ENCODE peak calls at places on chromosomes 11 and 22, in five cellular contexts. One of them, this sample, is unnamed.

GRCh38 chr11:65403607-65404121 is 17.2 kb downstream of the FRMD8 start:
- DNase-seq in uterus: no peak
- DNase-seq in IMR-90: no peak
- DNase-seq in stomach: no peak
- DNase-seq in sigmoid colon: no peak
- DNase-seq in this sample: no peak

GRCh38 chr11:31875861-31876625 is 64.9 kb upstream of the PAX6 start:
- DNase-seq in sigmoid colon: no peak
- DNase-seq in IMR-90: no peak
- DNase-seq in stomach: no peak
- DNase-seq in uterus: no peak
- DNase-seq in this sample: no peak

GRCh38 chr11:35623708-35624168 is 5.5 kb downstream of the FJX1 start:
- DNase-seq in IMR-90: peak; percentile 94
- DNase-seq in uterus: no peak
- DNase-seq in sigmoid colon: no peak
- DNase-seq in stomach: no peak
- DNase-seq in this sample: no peak

GRCh38 chr11:19242184-19242932 is 1.6 kb upstream of the E2F8 start:
- DNase-seq in stomach: no peak
- DNase-seq in uterus: no peak
- DNase-seq in sigmoid colon: no peak
- DNase-seq in IMR-90: no peak
- DNase-seq in this sample: peak; percentile 59

GRCh38 chr11:3835100-3835485 is 5.7 kb downstream of the RHOG start:
- DNase-seq in stomach: no peak
- DNase-seq in uterus: no peak
- DNase-seq in IMR-90: peak; percentile 27
- DNase-seq in sigmoid colon: no peak
- DNase-seq in this sample: peak; percentile 57

GRCh38 chr11:8263109-8263768 is 439 bp downstream of the LMO1 start:
- DNase-seq in stomach: no peak
- DNase-seq in IMR-90: no peak
- DNase-seq in uterus: no peak
- DNase-seq in sigmoid colon: peak; percentile 59
- DNase-seq in this sample: no peak

GRCh38 chr11:110147965-110148709 is 54.9 kb downstream of the ZC3H12C start:
- DNase-seq in IMR-90: peak; percentile 92
- DNase-seq in stomach: no peak
- DNase-seq in sigmoid colon: no peak
- DNase-seq in uterus: no peak
- DNase-seq in this sample: no peak

GRCh38 chr11:120807414-120808150 is 216.3 kb upstream of the TBCEL start:
- DNase-seq in stomach: no peak
- DNase-seq in sigmoid colon: no peak
- DNase-seq in IMR-90: peak; percentile 95
- DNase-seq in uterus: no peak
- DNase-seq in this sample: no peak

GRCh38 chr11:926341-926916 is 759 bp downstream of the AP2A2 start:
- DNase-seq in uterus: peak; percentile 45
- DNase-seq in IMR-90: peak; percentile 69
- DNase-seq in stomach: no peak
- DNase-seq in sigmoid colon: no peak
- DNase-seq in this sample: no peak

GRCh38 chr11:30585892-30586250 is 282 bp downstream of the MPPED2 start:
- DNase-seq in uterus: peak; percentile 47
- DNase-seq in stomach: no peak
- DNase-seq in sigmoid colon: peak; percentile 68
- DNase-seq in IMR-90: no peak
- DNase-seq in this sample: no peak

GRCh38 chr11:130020323-130020722 is 17.7 kb upstream of the PRDM10 start:
- DNase-seq in sigmoid colon: no peak
- DNase-seq in IMR-90: peak; percentile 9
- DNase-seq in uterus: no peak
- DNase-seq in stomach: no peak
- DNase-seq in this sample: no peak

GRCh38 chr11:93267383-93267782 is 63.2 kb upstream of the DEUP1 start:
- DNase-seq in sigmoid colon: no peak
- DNase-seq in uterus: no peak
- DNase-seq in IMR-90: no peak
- DNase-seq in stomach: no peak
- DNase-seq in this sample: no peak

GRCh38 chr11:68053117-68053516 is 14.3 kb downstream of the TCIRG1 start:
- DNase-seq in stomach: no peak
- DNase-seq in uterus: no peak
- DNase-seq in IMR-90: no peak
- DNase-seq in sigmoid colon: no peak
- DNase-seq in this sample: no peak

GRCh38 chr11:123251656-123252344 is 56.8 kb upstream of the CLMP start:
- DNase-seq in stomach: no peak
- DNase-seq in sigmoid colon: peak; percentile 89
- DNase-seq in uterus: peak; percentile 63
- DNase-seq in IMR-90: peak; percentile 63
- DNase-seq in this sample: no peak

GRCh38 chr22:41571786-41572185 is 11.0 kb downstream of the CSDC2 start:
- DNase-seq in IMR-90: no peak
- DNase-seq in uterus: no peak
- DNase-seq in stomach: no peak
- DNase-seq in sigmoid colon: no peak
- DNase-seq in this sample: no peak

GRCh38 chr11:16946477-16947282 is 67.5 kb downstream of the PLEKHA7 start:
- DNase-seq in uterus: no peak
- DNase-seq in IMR-90: no peak
- DNase-seq in sigmoid colon: no peak
- DNase-seq in stomach: no peak
- DNase-seq in this sample: no peak

GRCh38 chr22:24053481-24054226 is 42.5 kb downstream of the CABIN1 start:
- DNase-seq in uterus: no peak
- DNase-seq in stomach: no peak
- DNase-seq in sigmoid colon: no peak
- DNase-seq in IMR-90: no peak
- DNase-seq in this sample: no peak

GRCh38 chr22:16774911-16775529 is 50.2 kb downstream of the XKR3 start:
- DNase-seq in sigmoid colon: no peak
- DNase-seq in stomach: no peak
- DNase-seq in uterus: no peak
- DNase-seq in IMR-90: no peak
- DNase-seq in this sample: no peak

GRCh38 chr22:30606455-30607299 is at the start of gene TCN2:
- DNase-seq in uterus: peak; percentile 65
- DNase-seq in IMR-90: peak; percentile 77
- DNase-seq in sigmoid colon: peak; percentile 88
- DNase-seq in stomach: peak; percentile 74
- DNase-seq in this sample: peak; percentile 64

GRCh38 chr11:10314199-10315072 is 9.6 kb downstream of the ADM start:
- DNase-seq in stomach: no peak
- DNase-seq in IMR-90: peak; percentile 71
- DNase-seq in sigmoid colon: no peak
- DNase-seq in uterus: no peak
- DNase-seq in this sample: peak; percentile 9

GRCh38 chr11:22957890-22958289 is 97.6 kb upstream of the CCDC179 start:
- DNase-seq in stomach: no peak
- DNase-seq in sigmoid colon: no peak
- DNase-seq in uterus: no peak
- DNase-seq in IMR-90: no peak
- DNase-seq in this sample: no peak

GRCh38 chr11:59802639-59803176 is 7.9 kb downstream of the MRPL16 start:
- DNase-seq in uterus: no peak
- DNase-seq in IMR-90: peak; percentile 58
- DNase-seq in sigmoid colon: no peak
- DNase-seq in stomach: no peak
- DNase-seq in this sample: peak; percentile 78

GRCh38 chr22:38097058-38097457 is 13.1 kb upstream of the SLC16A8 start:
- DNase-seq in IMR-90: no peak
- DNase-seq in uterus: no peak
- DNase-seq in stomach: no peak
- DNase-seq in sigmoid colon: no peak
- DNase-seq in this sample: no peak

GRCh38 chr11:130677486-130678153 is 229.2 kb downstream of the ADAMTS15 start:
- DNase-seq in sigmoid colon: no peak
- DNase-seq in stomach: no peak
- DNase-seq in uterus: no peak
- DNase-seq in IMR-90: peak; percentile 70
- DNase-seq in this sample: no peak

GRCh38 chr11:103662880-103663279 is 373.6 kb upstream of the DDI1 start:
- DNase-seq in sigmoid colon: no peak
- DNase-seq in stomach: no peak
- DNase-seq in uterus: no peak
- DNase-seq in IMR-90: peak; percentile 20
- DNase-seq in this sample: no peak

GRCh38 chr11:28512143-28512756 is 404.1 kb downstream of the METTL15 start:
- DNase-seq in uterus: no peak
- DNase-seq in sigmoid colon: no peak
- DNase-seq in stomach: no peak
- DNase-seq in IMR-90: no peak
- DNase-seq in this sample: no peak

GRCh38 chr11:128061321-128061871 is 526.0 kb downstream of the ETS1 start:
- DNase-seq in uterus: no peak
- DNase-seq in sigmoid colon: no peak
- DNase-seq in stomach: no peak
- DNase-seq in IMR-90: peak; percentile 71
- DNase-seq in this sample: no peak

GRCh38 chr22:27723150-27723549 is 78.4 kb downstream of the MN1 start:
- DNase-seq in uterus: no peak
- DNase-seq in stomach: no peak
- DNase-seq in IMR-90: no peak
- DNase-seq in sigmoid colon: no peak
- DNase-seq in this sample: no peak

GRCh38 chr11:12864316-12865156 is 144.6 kb upstream of the RASSF10 start:
- DNase-seq in sigmoid colon: no peak
- DNase-seq in uterus: no peak
- DNase-seq in stomach: peak; percentile 52
- DNase-seq in IMR-90: peak; percentile 96
- DNase-seq in this sample: no peak

GRCh38 chr11:88174627-88175003 is 628 bp downstream of the RAB38 start:
- DNase-seq in sigmoid colon: peak; percentile 85
- DNase-seq in stomach: peak; percentile 73
- DNase-seq in uterus: peak; percentile 52
- DNase-seq in IMR-90: peak; percentile 86
- DNase-seq in this sample: peak; percentile 68
- TF ChIP-seq POLR2A in sigmoid colon: no peak
- TF ChIP-seq POLR2A in stomach: no peak
- TF ChIP-seq POLR2A in uterus: no peak
- TF ChIP-seq POLR2A in IMR-90: peak; percentile 66
- TF ChIP-seq POLR2A in this sample: no peak

GRCh38 chr22:46069518-46070214 is 80.7 kb upstream of the PPARA start:
- DNase-seq in stomach: peak; percentile 84
- DNase-seq in uterus: peak; percentile 90
- DNase-seq in sigmoid colon: peak; percentile 96
- DNase-seq in IMR-90: peak; percentile 91
- DNase-seq in this sample: no peak
- TF ChIP-seq POLR2A in stomach: peak; percentile 86
- TF ChIP-seq POLR2A in uterus: peak; percentile 82
- TF ChIP-seq POLR2A in sigmoid colon: peak; percentile 88
- TF ChIP-seq POLR2A in IMR-90: peak; percentile 87
- TF ChIP-seq POLR2A in this sample: peak; percentile 99

GRCh38 chr11:71272161-71272560 is 19.8 kb upstream of the SHANK2 start:
- DNase-seq in uterus: no peak
- DNase-seq in stomach: no peak
- DNase-seq in IMR-90: no peak
- DNase-seq in sigmoid colon: peak; percentile 35
- DNase-seq in this sample: no peak
- TF ChIP-seq POLR2A in uterus: no peak
- TF ChIP-seq POLR2A in stomach: no peak
- TF ChIP-seq POLR2A in IMR-90: no peak
- TF ChIP-seq POLR2A in sigmoid colon: no peak
- TF ChIP-seq POLR2A in this sample: no peak

GRCh38 chr11:44162662-44163061 is 67.2 kb downstream of the EXT2 start:
- DNase-seq in stomach: no peak
- DNase-seq in sigmoid colon: no peak
- DNase-seq in uterus: no peak
- DNase-seq in IMR-90: no peak
- DNase-seq in this sample: no peak
- TF ChIP-seq POLR2A in stomach: no peak
- TF ChIP-seq POLR2A in sigmoid colon: no peak
- TF ChIP-seq POLR2A in uterus: no peak
- TF ChIP-seq POLR2A in IMR-90: no peak
- TF ChIP-seq POLR2A in this sample: no peak

DNA sequence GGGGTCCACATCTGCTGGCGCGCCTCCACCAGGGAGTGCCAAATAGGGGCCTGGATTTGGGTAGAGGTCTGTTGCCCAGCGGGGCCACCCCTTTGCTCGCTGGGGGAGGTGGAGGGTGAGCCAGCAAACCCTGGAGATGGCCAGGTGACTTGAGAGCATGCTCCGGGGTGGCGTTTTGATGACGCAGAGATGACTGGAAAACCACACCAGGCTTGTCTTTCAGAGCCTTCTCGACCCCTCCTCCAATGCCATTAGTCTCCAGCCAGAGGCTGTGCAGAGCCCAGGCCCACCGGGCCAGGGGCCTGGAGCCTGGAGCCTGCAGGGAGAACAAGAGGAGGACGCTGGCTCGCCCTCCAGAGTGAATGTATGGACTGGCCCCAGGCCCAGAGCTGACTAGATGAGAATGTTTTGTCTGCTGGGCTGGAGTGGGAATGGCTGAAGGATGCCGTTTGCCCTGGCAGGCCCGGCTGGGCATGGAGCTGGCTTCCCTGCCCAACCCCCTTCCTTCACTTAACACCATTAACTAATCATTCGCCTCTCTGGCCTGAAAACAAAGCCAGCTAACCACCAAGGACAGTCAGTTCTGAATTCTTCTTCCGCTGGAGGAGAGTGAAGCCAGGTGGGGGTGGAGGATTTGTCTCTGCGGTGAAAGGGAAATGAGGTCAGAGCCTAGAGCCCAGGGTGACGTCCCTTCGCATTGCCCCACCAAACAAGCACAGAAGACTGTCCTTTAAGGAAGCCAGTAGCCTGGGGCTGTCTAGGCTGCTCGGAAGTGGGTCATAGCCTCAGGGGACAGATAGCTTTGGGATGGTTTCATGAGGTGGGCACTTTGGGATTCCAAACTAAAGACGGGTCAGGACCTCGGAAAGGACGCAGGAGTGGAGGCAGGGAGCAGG is 1.6 kb upstream of the MCAM start:
- DNase-seq in uterus: no peak
- DNase-seq in stomach: no peak
- DNase-seq in sigmoid colon: peak; percentile 87
- DNase-seq in IMR-90: peak; percentile 81
- DNase-seq in this sample: no peak
- TF ChIP-seq POLR2A in uterus: no peak
- TF ChIP-seq POLR2A in stomach: peak; percentile 10
- TF ChIP-seq POLR2A in sigmoid colon: peak; percentile 32
- TF ChIP-seq POLR2A in IMR-90: no peak
- TF ChIP-seq POLR2A in this sample: no peak

This sample was measured in erythroblast.